ENCODE peak calls at places on chromosomes 12 and 14, in five cellular contexts. S is ovary, Z is SJSA1, O is psoas muscle, E is sigmoid colon. J is an unnamed sample. For H3K4me1, the result is how much of the 10 kb centered on the place peaks cover.

GRCh38 chr12:57725851-57726150 is 12.7 kb downstream of the AGAP2 start:
- DNase-seq in Z (no peak), O (no peak), E (no peak), S (no peak), J (no peak)

GRCh38 chr12:116481726-116482125 is 77.5 kb upstream of the MAP1LC3B2 start:
- DNase-seq in S (no peak), O (no peak), E (no peak), Z (no peak), J (no peak)

GRCh38 chr12:66144796-66145754 is 14.5 kb upstream of the LLPH start:
- DNase-seq in Z (no peak), E (peak), S (peak), O (no peak), J (peak)

GRCh38 chr12:1691123-1692007 is 495 bp downstream of the ADIPOR2 start:
- DNase-seq in E (peak), S (no peak), O (no peak), Z (peak), J (no peak)

GRCh38 chr12:77435446-77436091 is 370.2 kb upstream of the E2F7 start:
- DNase-seq in S (no peak), O (no peak), Z (no peak), E (no peak), J (no peak)

GRCh38 chr12:20546267-20546666 is 148.9 kb upstream of the SLCO1C1 start:
- DNase-seq in E (no peak), S (no peak), Z (no peak), O (no peak), J (no peak)

GRCh38 chr14:63974176-63974575 is 121.4 kb downstream of the SYNE2 start:
- DNase-seq in Z (no peak), E (no peak), S (no peak), O (no peak), J (no peak)

GRCh38 chr14:90556666-90557450 is 160.0 kb downstream of the CALM1 start:
- DNase-seq in S (no peak), E (no peak), O (peak), Z (no peak), J (no peak)

DNA sequence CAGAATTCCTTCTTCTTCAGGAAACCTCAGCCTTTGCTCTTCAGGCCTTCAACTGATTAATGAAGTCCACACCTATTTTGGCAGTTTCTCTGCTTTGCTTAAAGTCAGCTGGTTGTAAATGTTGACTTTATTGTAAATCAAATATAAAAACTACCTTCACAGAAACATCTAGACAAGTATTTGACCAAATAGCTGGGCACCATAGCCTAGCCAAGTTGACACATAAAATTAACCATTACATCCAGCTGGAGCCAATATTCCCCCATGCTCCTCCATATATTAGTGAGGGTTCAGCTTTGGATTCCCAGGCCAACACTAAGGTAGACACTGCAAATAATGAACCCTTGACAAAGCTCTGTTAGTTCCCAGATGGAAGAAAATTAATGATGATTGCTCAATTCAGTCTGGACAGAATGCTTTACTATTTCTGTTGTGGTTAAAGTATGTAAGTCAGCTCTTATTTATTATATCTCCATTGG is 125.5 kb downstream of the ZFP36L1 start:
- DNase-seq in E (peak), S (no peak), O (no peak), Z (no peak), J (no peak)
- H3K4me1 ChIP-seq in E (half or more), S (under half), O (under half), Z (under half), J (under half)

DNA sequence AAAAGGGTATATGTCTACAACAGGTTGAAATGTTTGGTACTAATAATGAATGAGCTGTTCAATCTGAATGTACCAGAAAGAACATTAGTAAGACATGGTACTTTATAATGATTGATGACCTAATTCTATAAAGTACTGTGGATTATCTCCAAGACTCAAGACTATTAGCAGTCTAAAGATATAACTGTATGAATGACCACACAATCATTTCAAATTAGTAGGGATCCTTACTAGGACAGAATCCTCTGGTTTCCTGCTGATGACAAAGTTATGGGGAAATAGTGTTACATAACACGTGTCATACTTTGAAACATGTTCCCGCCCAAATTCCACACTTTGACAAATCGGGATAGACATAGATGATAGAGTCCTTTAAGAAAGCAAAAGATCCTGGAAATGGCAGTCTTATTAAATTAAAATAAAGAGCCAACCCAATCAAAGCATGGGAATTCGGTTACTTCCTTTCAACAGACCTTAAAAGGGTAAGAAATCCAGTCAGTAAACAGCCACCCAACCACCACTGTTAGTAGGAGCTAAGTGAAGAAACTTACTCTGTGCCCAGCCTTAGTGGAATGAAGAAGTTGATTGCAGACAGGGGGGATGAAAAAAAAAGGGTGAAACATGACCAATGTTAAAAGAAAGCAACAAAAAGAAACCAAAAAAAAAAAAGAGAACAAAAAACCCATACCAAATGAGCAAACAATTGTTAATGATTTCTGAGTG is 2.8 kb downstream of the VPS29 start:
- DNase-seq in Z (no peak), S (no peak), O (no peak), E (no peak), J (no peak)
- H3K27ac ChIP-seq in Z (no peak), S (no peak), O (peak), E (peak), J (peak)

GRCh38 chr14:68957688-68958248 is 21.3 kb downstream of the ACTN1 start:
- DNase-seq in Z (no peak), S (no peak), O (no peak), E (no peak), J (no peak)
- H3K4me1 ChIP-seq in Z (half or more), S (under half), O (under half), E (half or more), J (under half)

GRCh38 chr12:286531-287300 is 24.1 kb upstream of the SLC6A13 start:
- DNase-seq in Z (no peak), E (no peak), O (no peak), S (no peak), J (no peak)

GRCh38 chr12:293199-293598 is 30.6 kb upstream of the SLC6A13 start:
- DNase-seq in O (no peak), E (no peak), S (no peak), Z (no peak), J (no peak)

GRCh38 chr12:291153-291723 is 28.6 kb upstream of the SLC6A13 start:
- DNase-seq in E (no peak), S (no peak), O (no peak), Z (no peak), J (no peak)

GRCh38 chr12:292186-292585 is 29.6 kb upstream of the SLC6A13 start:
- DNase-seq in E (no peak), S (no peak), Z (no peak), O (no peak), J (no peak)

DNA sequence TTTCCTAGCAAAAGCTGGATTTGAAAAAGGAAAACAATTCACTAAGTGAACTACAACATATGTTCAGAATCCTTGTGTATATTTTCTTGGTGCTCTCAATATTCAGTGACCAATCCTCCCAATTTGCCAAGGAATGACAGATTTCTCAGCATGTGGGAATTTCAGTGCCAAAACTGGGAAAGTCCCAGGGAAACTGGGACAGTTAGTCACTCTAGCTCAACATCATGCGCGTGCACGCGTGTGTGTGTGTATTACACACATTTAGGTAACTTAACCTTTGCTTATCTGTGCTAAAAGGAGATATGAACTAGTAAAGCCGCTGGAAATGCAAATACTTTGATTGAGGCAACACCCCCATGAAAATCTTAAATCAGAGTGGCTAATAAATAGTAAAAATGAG is 26.1 kb upstream of the SLC6A13 start:
- DNase-seq in Z (no peak), E (no peak), O (no peak), S (no peak), J (no peak)
- H3K27ac ChIP-seq in Z (peak), E (no peak), O (no peak), S (no peak), J (no peak)